ENCODE peak calls at places on chromosomes 13 and 19, in nine cellular contexts. W is ureter; A is activated naive CD8-positive, alpha-beta T cell treated with anti-CD3 and anti-CD28 coated beads, Interleukin-2, amount 50 U/mL, for 24 hours; L is ELR; R is adrenal gland; H is mucosa of descending colon; S is endothelial cell; X is foreskin melanocyte; I is amniotic epithelial cell. M is an unnamed sample.

GRCh38 chr13:52850396-52851152 is 2.1 kb upstream of the PCDH8 start:
- DNase-seq in A (peak), S (peak), H (peak), X (peak), W (peak), L (peak), R (peak), I (peak), M (peak)

GRCh38 chr19:56156768-56157167 is 15.7 kb downstream of the ZNF444 start:
- DNase-seq in H (peak), L (no peak), W (no peak), X (no peak), I (no peak), A (no peak), R (no peak), S (no peak), M (no peak)

GRCh38 chr13:50511877-50512332 is 331.6 kb downstream of the DLEU7 start:
- DNase-seq in I (no peak), S (no peak), R (no peak), W (no peak), H (no peak), X (no peak), L (no peak), A (no peak), M (no peak)

GRCh38 chr13:80036845-80037504 is 304.0 kb downstream of the SPRY2 start:
- DNase-seq in R (no peak), H (peak), L (no peak), A (no peak), S (no peak), I (no peak), W (no peak), X (peak), M (no peak)

GRCh38 chr19:34431681-34432402 is 3.7 kb downstream of the UBA2 start:
- DNase-seq in H (no peak), S (no peak), I (peak), X (no peak), A (no peak), R (no peak), W (no peak), L (no peak), M (no peak)

GRCh38 chr19:8252922-8253589 is 43.9 kb downstream of the CERS4 start:
- DNase-seq in W (peak), H (peak), I (peak), L (peak), A (peak), X (peak), R (peak), S (peak), M (peak)

GRCh38 chr13:97975280-97975850 is 21.9 kb downstream of the IPO5 start:
- DNase-seq in S (no peak), W (no peak), H (no peak), I (no peak), R (no peak), A (no peak), X (no peak), L (no peak), M (no peak)

GRCh38 chr19:53808710-53809125 is 15.4 kb downstream of the NLRP12 start:
- DNase-seq in R (no peak), I (peak), A (no peak), W (no peak), X (peak), S (peak), L (peak), H (no peak), M (peak)

GRCh38 chr13:49649244-49649962 is 21.1 kb downstream of the ARL11 start:
- DNase-seq in A (no peak), W (no peak), L (peak), S (no peak), H (no peak), X (no peak), R (no peak), I (peak), M (no peak)

GRCh38 chr19:9494096-9494495 is 4.3 kb downstream of the ZNF560 start:
- DNase-seq in H (no peak), S (no peak), I (no peak), A (no peak), R (no peak), L (no peak), X (no peak), W (no peak), M (no peak)

GRCh38 chr13:28059214-28059613 is 41.2 kb downstream of the FLT3 start:
- DNase-seq in I (peak), H (peak), W (no peak), L (peak), R (no peak), X (no peak), S (peak), A (peak), M (peak)

GRCh38 chr13:52411629-52412028 is 5.7 kb upstream of the THSD1 start:
- DNase-seq in X (no peak), W (no peak), A (no peak), I (peak), S (no peak), R (no peak), H (no peak), L (peak), M (no peak)

GRCh38 chr13:111280666-111281577 is 39.5 kb upstream of the TEX29 start:
- DNase-seq in A (no peak), S (no peak), R (no peak), I (peak), L (peak), W (no peak), X (no peak), H (no peak), M (no peak)

GRCh38 chr13:45615501-45616101 is at the start of gene ERICH6B:
- DNase-seq in W (no peak), L (peak), I (peak), X (peak), H (no peak), S (peak), R (peak), A (peak), M (peak)

GRCh38 chr13:99041788-99042187 is 63.9 kb upstream of the DOCK9 start:
- DNase-seq in S (no peak), A (no peak), W (no peak), L (no peak), X (no peak), H (no peak), R (no peak), I (no peak), M (no peak)

GRCh38 chr19:44807652-44808462 is 1.0 kb upstream of the BCAM start:
- DNase-seq in R (peak), S (peak), I (peak), A (no peak), L (peak), W (peak), X (no peak), H (peak), M (peak)

M was measured in WERI-Rb-1.